ENCODE peak calls at places on chromosomes 3 and 15, in five cellular contexts. One of them, this sample, is unnamed.
A peak's percentile ranks its signal among the peaks of the same experiment; 100 is the strongest.

GRCh38 chr15:88979674-88980073 is 66.5 kb upstream of the MFGE8 start:
- DNase-seq in activated naive CD8-positive, alpha-beta T cell treated with anti-CD3 and anti-CD28 coated beads for 36 hours: no peak
- DNase-seq in T-cell: no peak
- DNase-seq in RPMI7951: no peak
- DNase-seq in NCI-H1048: no peak
- DNase-seq in this sample: no peak

GRCh38 chr3:46643701-46644100 is 31.4 kb downstream of the FAM240A start:
- DNase-seq in activated naive CD8-positive, alpha-beta T cell treated with anti-CD3 and anti-CD28 coated beads for 36 hours: no peak
- DNase-seq in T-cell: no peak
- DNase-seq in RPMI7951: no peak
- DNase-seq in NCI-H1048: no peak
- DNase-seq in this sample: no peak

GRCh38 chr3:131353016-131353877 is 28.3 kb upstream of the NUDT16 start:
- DNase-seq in activated naive CD8-positive, alpha-beta T cell treated with anti-CD3 and anti-CD28 coated beads for 36 hours: no peak
- DNase-seq in T-cell: no peak
- DNase-seq in RPMI7951: no peak
- DNase-seq in NCI-H1048: no peak
- DNase-seq in this sample: no peak

GRCh38 chr3:123096701-123097100 is 29.9 kb downstream of the PDIA5 start:
- DNase-seq in activated naive CD8-positive, alpha-beta T cell treated with anti-CD3 and anti-CD28 coated beads for 36 hours: no peak
- DNase-seq in T-cell: no peak
- DNase-seq in RPMI7951: peak; percentile 85
- DNase-seq in NCI-H1048: no peak
- DNase-seq in this sample: peak; percentile 44

GRCh38 chr3:168088106-168088722 is 7.5 kb downstream of the GOLIM4 start:
- DNase-seq in activated naive CD8-positive, alpha-beta T cell treated with anti-CD3 and anti-CD28 coated beads for 36 hours: no peak
- DNase-seq in T-cell: no peak
- DNase-seq in RPMI7951: peak; percentile 45
- DNase-seq in NCI-H1048: no peak
- DNase-seq in this sample: no peak

GRCh38 chr3:178063475-178063874 is 472.8 kb upstream of the KCNMB2 start:
- DNase-seq in activated naive CD8-positive, alpha-beta T cell treated with anti-CD3 and anti-CD28 coated beads for 36 hours: no peak
- DNase-seq in T-cell: no peak
- DNase-seq in RPMI7951: no peak
- DNase-seq in NCI-H1048: no peak
- DNase-seq in this sample: peak; percentile 38

GRCh38 chr3:16430717-16431630 is 82.5 kb downstream of the RFTN1 start:
- DNase-seq in activated naive CD8-positive, alpha-beta T cell treated with anti-CD3 and anti-CD28 coated beads for 36 hours: no peak
- DNase-seq in T-cell: no peak
- DNase-seq in RPMI7951: no peak
- DNase-seq in NCI-H1048: no peak
- DNase-seq in this sample: no peak

GRCh38 chr3:76107935-76108570 is 322.7 kb upstream of the ZNF717 start:
- DNase-seq in activated naive CD8-positive, alpha-beta T cell treated with anti-CD3 and anti-CD28 coated beads for 36 hours: peak; percentile 2
- DNase-seq in T-cell: no peak
- DNase-seq in RPMI7951: peak; percentile 18
- DNase-seq in NCI-H1048: peak; percentile 2
- DNase-seq in this sample: peak; percentile 52

GRCh38 chr3:132064114-132064513 is 29.3 kb upstream of the CPNE4 start:
- DNase-seq in activated naive CD8-positive, alpha-beta T cell treated with anti-CD3 and anti-CD28 coated beads for 36 hours: no peak
- DNase-seq in T-cell: no peak
- DNase-seq in RPMI7951: no peak
- DNase-seq in NCI-H1048: no peak
- DNase-seq in this sample: no peak

GRCh38 chr3:139654637-139655365 is 23.0 kb downstream of the NMNAT3 start:
- DNase-seq in activated naive CD8-positive, alpha-beta T cell treated with anti-CD3 and anti-CD28 coated beads for 36 hours: no peak
- DNase-seq in T-cell: no peak
- DNase-seq in RPMI7951: no peak
- DNase-seq in NCI-H1048: no peak
- DNase-seq in this sample: no peak

GRCh38 chr3:30934208-30934550 is 39.7 kb upstream of the GADL1 start:
- DNase-seq in activated naive CD8-positive, alpha-beta T cell treated with anti-CD3 and anti-CD28 coated beads for 36 hours: no peak
- DNase-seq in T-cell: no peak
- DNase-seq in RPMI7951: peak; percentile 61
- DNase-seq in NCI-H1048: no peak
- DNase-seq in this sample: peak; percentile 66

GRCh38 chr3:99708207-99708745 is 69.9 kb downstream of the COL8A1 start:
- DNase-seq in activated naive CD8-positive, alpha-beta T cell treated with anti-CD3 and anti-CD28 coated beads for 36 hours: no peak
- DNase-seq in T-cell: no peak
- DNase-seq in RPMI7951: peak; percentile 82
- DNase-seq in NCI-H1048: no peak
- DNase-seq in this sample: peak; percentile 82

GRCh38 chr3:107855710-107856109 is 235.1 kb downstream of the CD47 start:
- DNase-seq in activated naive CD8-positive, alpha-beta T cell treated with anti-CD3 and anti-CD28 coated beads for 36 hours: no peak
- DNase-seq in T-cell: no peak
- DNase-seq in RPMI7951: peak; percentile 59
- DNase-seq in NCI-H1048: no peak
- DNase-seq in this sample: peak; percentile 24

GRCh38 chr3:128492353-128493220 is at the start of gene GATA2:
- DNase-seq in activated naive CD8-positive, alpha-beta T cell treated with anti-CD3 and anti-CD28 coated beads for 36 hours: peak; percentile 53
- DNase-seq in T-cell: no peak
- DNase-seq in RPMI7951: no peak
- DNase-seq in NCI-H1048: no peak
- DNase-seq in this sample: no peak

GRCh38 chr3:25962255-25962654 is 172.4 kb downstream of the OXSM start:
- DNase-seq in activated naive CD8-positive, alpha-beta T cell treated with anti-CD3 and anti-CD28 coated beads for 36 hours: no peak
- DNase-seq in T-cell: no peak
- DNase-seq in RPMI7951: no peak
- DNase-seq in NCI-H1048: no peak
- DNase-seq in this sample: no peak

GRCh38 chr3:165755571-165755970 is 81.7 kb downstream of the BCHE start:
- DNase-seq in activated naive CD8-positive, alpha-beta T cell treated with anti-CD3 and anti-CD28 coated beads for 36 hours: no peak
- DNase-seq in T-cell: no peak
- DNase-seq in RPMI7951: no peak
- DNase-seq in NCI-H1048: no peak
- DNase-seq in this sample: no peak

GRCh38 chr15:79442911-79443310 is 10.8 kb downstream of the MINAR1 start:
- DNase-seq in activated naive CD8-positive, alpha-beta T cell treated with anti-CD3 and anti-CD28 coated beads for 36 hours: no peak
- DNase-seq in T-cell: no peak
- DNase-seq in RPMI7951: no peak
- DNase-seq in NCI-H1048: no peak
- DNase-seq in this sample: no peak

GRCh38 chr3:143830063-143830462 is 18.2 kb downstream of the SLC9A9 start:
- DNase-seq in activated naive CD8-positive, alpha-beta T cell treated with anti-CD3 and anti-CD28 coated beads for 36 hours: no peak
- DNase-seq in T-cell: no peak
- DNase-seq in RPMI7951: no peak
- DNase-seq in NCI-H1048: no peak
- DNase-seq in this sample: no peak

GRCh38 chr15:90086868-90087268 is 15.4 kb downstream of the IDH2 start:
- DNase-seq in activated naive CD8-positive, alpha-beta T cell treated with anti-CD3 and anti-CD28 coated beads for 36 hours: peak; percentile 47
- DNase-seq in T-cell: peak; percentile 38
- DNase-seq in RPMI7951: peak; percentile 40
- DNase-seq in NCI-H1048: no peak
- DNase-seq in this sample: peak; percentile 22

GRCh38 chr15:39692464-39693327 is 89.9 kb downstream of the FSIP1 start:
- DNase-seq in activated naive CD8-positive, alpha-beta T cell treated with anti-CD3 and anti-CD28 coated beads for 36 hours: no peak
- DNase-seq in T-cell: no peak
- DNase-seq in RPMI7951: no peak
- DNase-seq in NCI-H1048: no peak
- DNase-seq in this sample: no peak

GRCh38 chr15:30962659-30963058 is 28.8 kb downstream of the MTMR10 start:
- DNase-seq in activated naive CD8-positive, alpha-beta T cell treated with anti-CD3 and anti-CD28 coated beads for 36 hours: no peak
- DNase-seq in T-cell: no peak
- DNase-seq in RPMI7951: no peak
- DNase-seq in NCI-H1048: no peak
- DNase-seq in this sample: no peak

GRCh38 chr15:92400980-92401787 is 7.5 kb downstream of the ST8SIA2 start:
- DNase-seq in activated naive CD8-positive, alpha-beta T cell treated with anti-CD3 and anti-CD28 coated beads for 36 hours: no peak
- DNase-seq in T-cell: no peak
- DNase-seq in RPMI7951: peak; percentile 88
- DNase-seq in NCI-H1048: no peak
- DNase-seq in this sample: no peak

GRCh38 chr3:49469037-49469875 is 811 bp upstream of the DAG1 start:
- DNase-seq in activated naive CD8-positive, alpha-beta T cell treated with anti-CD3 and anti-CD28 coated beads for 36 hours: no peak
- DNase-seq in T-cell: no peak
- DNase-seq in RPMI7951: peak; percentile 90
- DNase-seq in NCI-H1048: no peak
- DNase-seq in this sample: peak; percentile 50

GRCh38 chr3:53616330-53616729 is 121.9 kb downstream of the CACNA1D start:
- DNase-seq in activated naive CD8-positive, alpha-beta T cell treated with anti-CD3 and anti-CD28 coated beads for 36 hours: no peak
- DNase-seq in T-cell: no peak
- DNase-seq in RPMI7951: no peak
- DNase-seq in NCI-H1048: no peak
- DNase-seq in this sample: no peak

GRCh38 chr3:197592361-197593045 is 36.7 kb upstream of the BDH1 start:
- DNase-seq in activated naive CD8-positive, alpha-beta T cell treated with anti-CD3 and anti-CD28 coated beads for 36 hours: no peak
- DNase-seq in T-cell: no peak
- DNase-seq in RPMI7951: no peak
- DNase-seq in NCI-H1048: no peak
- DNase-seq in this sample: no peak

GRCh38 chr3:115512565-115513410 is 110.5 kb upstream of the GAP43 start:
- DNase-seq in activated naive CD8-positive, alpha-beta T cell treated with anti-CD3 and anti-CD28 coated beads for 36 hours: peak; percentile 7
- DNase-seq in T-cell: no peak
- DNase-seq in RPMI7951: peak; percentile 38
- DNase-seq in NCI-H1048: no peak
- DNase-seq in this sample: peak; percentile 60

GRCh38 chr15:43769584-43770228 is 7.1 kb downstream of the ELL3 start:
- DNase-seq in activated naive CD8-positive, alpha-beta T cell treated with anti-CD3 and anti-CD28 coated beads for 36 hours: peak; percentile 52
- DNase-seq in T-cell: peak; percentile 47
- DNase-seq in RPMI7951: peak; percentile 59
- DNase-seq in NCI-H1048: no peak
- DNase-seq in this sample: peak; percentile 58

GRCh38 chr3:44825264-44825925 is 36.3 kb upstream of the TMEM42 start:
- DNase-seq in activated naive CD8-positive, alpha-beta T cell treated with anti-CD3 and anti-CD28 coated beads for 36 hours: no peak
- DNase-seq in T-cell: no peak
- DNase-seq in RPMI7951: no peak
- DNase-seq in NCI-H1048: no peak
- DNase-seq in this sample: peak; percentile 21